ENCODE peak calls at places on chromosomes 13 and 19, in four cellular contexts. V is heart left ventricle, J is heart right ventricle, G is GM23338. Z is an unnamed sample.

GRCh38 chr13:63189712-63190111 is 1774.1 kb upstream of the PCDH20 start:
- DNase-seq in G (no peak), J (no peak), V (no peak), Z (no peak)

GRCh38 chr19:8361921-8362793 is 1.8 kb upstream of the ANGPTL4 start:
- DNase-seq in V (peak), J (peak), G (no peak), Z (no peak)

GRCh38 chr19:4707956-4708650 is 15.5 kb downstream of the DPP9 start:
- DNase-seq in V (peak), J (peak), G (no peak), Z (no peak)

GRCh38 chr19:19822148-19822429 is 539 bp upstream of the ZNF506 start:
- DNase-seq in G (no peak), J (no peak), V (no peak), Z (peak)

GRCh38 chr13:111638233-111638632 is 317.8 kb downstream of the TEX29 start:
- DNase-seq in J (no peak), V (no peak), G (no peak), Z (no peak)

GRCh38 chr13:106477303-106477702 is 58.2 kb downstream of the EFNB2 start:
- DNase-seq in J (no peak), V (no peak), G (no peak), Z (no peak)

GRCh38 chr19:4754248-4754647 is 30.6 kb upstream of the DPP9 start:
- DNase-seq in J (no peak), G (peak), V (no peak), Z (no peak)

GRCh38 chr19:40718774-40719391 is 2.0 kb downstream of the ITPKC start:
- DNase-seq in V (no peak), G (peak), J (peak), Z (peak)

GRCh38 chr19:47273313-47274070 is 1.2 kb upstream of the INAFM1 start:
- DNase-seq in V (peak), J (peak), G (peak), Z (peak)

GRCh38 chr19:18442941-18443340 is 5.0 kb upstream of the ISYNA1 start:
- DNase-seq in V (no peak), G (no peak), J (no peak), Z (no peak)

GRCh38 chr19:47623151-47623920 is 14.4 kb downstream of the BICRA start:
- DNase-seq in J (no peak), G (no peak), V (peak), Z (no peak)

GRCh38 chr19:46109876-46110275 is 14.6 kb downstream of the IGFL3 start:
- DNase-seq in J (no peak), V (no peak), G (no peak), Z (no peak)

GRCh38 chr13:49265822-49266221 is 18.1 kb downstream of the CDADC1 start:
- DNase-seq in G (no peak), J (no peak), V (no peak), Z (no peak)

GRCh38 chr13:78607409-78608253 is 4.3 kb upstream of the POU4F1 start:
- DNase-seq in J (no peak), V (no peak), G (peak), Z (no peak)

GRCh38 chr13:114226088-114226487 is 8.6 kb upstream of the CDC16 start:
- DNase-seq in V (no peak), J (no peak), G (no peak), Z (peak)

DNA sequence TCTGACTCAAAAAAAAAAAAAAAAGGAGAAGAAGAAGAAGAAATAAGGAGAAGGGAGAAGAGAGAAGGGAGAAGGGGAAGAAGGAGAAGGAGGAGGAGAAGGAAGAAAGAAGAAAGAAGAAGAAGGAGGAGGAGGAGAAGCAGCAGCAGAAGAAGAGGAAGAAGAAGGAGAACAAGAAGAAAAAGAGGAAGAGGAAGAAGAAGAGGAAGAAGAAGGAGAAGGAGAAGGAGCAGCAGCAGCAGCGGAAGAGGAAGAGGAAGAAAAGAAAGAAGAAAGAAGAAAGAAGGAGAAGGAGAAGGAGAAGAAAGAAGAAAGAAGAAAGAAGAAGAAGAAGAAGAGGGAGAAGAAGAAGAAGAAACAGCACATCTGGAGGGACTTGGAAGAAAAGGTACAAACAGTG is 4.1 kb upstream of the CNN1 start:
- DNase-seq in J (no peak), G (no peak), V (no peak), Z (no peak)
- H3K4me3 ChIP-seq in J (no peak), G (no peak), V (no peak), Z (no peak)

DNA sequence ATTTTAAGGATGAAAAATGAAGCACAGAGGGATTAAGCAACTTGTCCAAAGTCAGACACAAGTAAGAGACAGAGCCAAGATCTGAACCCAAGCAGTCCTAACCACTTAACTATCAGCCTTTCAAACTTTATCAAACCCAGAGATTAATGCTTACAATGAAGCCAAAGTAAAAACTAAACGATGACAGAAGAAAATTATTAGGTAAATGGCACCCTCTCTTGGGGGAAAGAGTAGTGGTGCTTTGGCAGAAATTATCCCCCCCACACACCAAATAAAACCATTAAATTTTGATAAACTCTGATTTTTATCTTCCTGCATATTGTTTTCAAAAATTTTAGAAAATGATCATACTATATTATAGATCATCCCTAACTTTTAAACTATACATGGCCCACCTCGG is 329.2 kb downstream of the SLC7A1 start:
- DNase-seq in G (no peak), V (no peak), J (no peak), Z (no peak)
- TF ChIP-seq CTCF in G (no peak), V (no peak), J (no peak), Z (no peak)

GRCh38 chr19:49390978-49391304 is 2.9 kb downstream of the KASH5 start:
- DNase-seq in G (no peak), J (no peak), V (no peak), Z (peak)

GRCh38 chr19:49390131-49390977 is 2.3 kb downstream of the KASH5 start:
- DNase-seq in V (no peak), J (no peak), G (no peak), Z (no peak)

GRCh38 chr19:49391581-49392399 is 3.7 kb downstream of the KASH5 start:
- DNase-seq in J (peak), G (peak), V (peak), Z (peak)

GRCh38 chr19:49389406-49389805 is 1.4 kb downstream of the KASH5 start:
- DNase-seq in J (no peak), V (no peak), G (no peak), Z (no peak)

DNA sequence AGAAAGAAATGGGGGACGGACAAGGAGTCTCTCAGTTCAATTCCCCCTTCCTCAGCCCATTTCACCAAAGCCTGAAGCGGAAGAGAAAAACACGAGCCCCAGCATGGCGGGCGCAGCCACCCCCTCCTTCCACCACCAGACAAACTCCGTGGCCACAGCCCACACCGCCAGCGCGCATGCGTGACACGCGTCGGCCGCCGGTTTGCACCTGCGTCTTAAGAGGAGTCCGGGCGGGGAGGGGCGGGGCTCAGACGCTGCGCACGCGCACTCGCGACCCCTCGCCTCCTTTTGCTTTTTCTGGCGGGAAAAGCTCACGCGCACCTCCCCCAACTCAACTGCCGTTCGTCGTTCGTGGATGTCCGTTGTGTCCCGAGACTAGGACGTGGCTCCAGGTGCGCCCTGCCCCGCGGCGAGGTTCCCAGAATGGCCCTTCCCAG is at the start of gene KASH5:
- DNase-seq in V (peak), J (peak), G (peak), Z (peak)
- H3K4me3 ChIP-seq in V (peak), J (peak), G (no peak), Z (peak)

GRCh38 chr19:15240539-15240938 is 8.3 kb upstream of the EPHX3 start:
- DNase-seq in V (no peak), G (no peak), J (no peak), Z (no peak)

GRCh38 chr19:15239337-15239949 is 7.2 kb upstream of the EPHX3 start:
- DNase-seq in V (no peak), J (no peak), G (no peak), Z (no peak)

GRCh38 chr19:15236886-15237285 is 4.6 kb upstream of the EPHX3 start:
- DNase-seq in G (no peak), J (no peak), V (no peak), Z (no peak)

GRCh38 chr19:15237759-15238638 is 5.8 kb upstream of the EPHX3 start:
- DNase-seq in G (no peak), J (no peak), V (no peak), Z (no peak)

GRCh38 chr19:15238639-15239155 is 6.4 kb upstream of the EPHX3 start:
- DNase-seq in V (no peak), G (peak), J (peak), Z (no peak)
- TF ChIP-seq CTCF in V (no peak), G (peak), J (peak), Z (no peak)

GRCh38 chr19:17092696-17093095 is 17.1 kb downstream of the MYO9B start:
- DNase-seq in V (no peak), G (no peak), J (no peak), Z (no peak)

GRCh38 chr19:17088552-17088951 is 13.0 kb downstream of the MYO9B start:
- DNase-seq in J (no peak), G (no peak), V (no peak), Z (no peak)

GRCh38 chr19:17091758-17092333 is 16.3 kb downstream of the MYO9B start:
- DNase-seq in V (peak), G (no peak), J (peak), Z (no peak)

GRCh38 chr19:17089238-17089637 is 13.7 kb downstream of the MYO9B start:
- DNase-seq in J (no peak), G (no peak), V (no peak), Z (no peak)

GRCh38 chr19:17090501-17091074 is 15.0 kb downstream of the MYO9B start:
- DNase-seq in J (no peak), V (no peak), G (no peak), Z (no peak)
- H3K4me3 ChIP-seq in J (no peak), V (no peak), G (no peak), Z (no peak)

DNA sequence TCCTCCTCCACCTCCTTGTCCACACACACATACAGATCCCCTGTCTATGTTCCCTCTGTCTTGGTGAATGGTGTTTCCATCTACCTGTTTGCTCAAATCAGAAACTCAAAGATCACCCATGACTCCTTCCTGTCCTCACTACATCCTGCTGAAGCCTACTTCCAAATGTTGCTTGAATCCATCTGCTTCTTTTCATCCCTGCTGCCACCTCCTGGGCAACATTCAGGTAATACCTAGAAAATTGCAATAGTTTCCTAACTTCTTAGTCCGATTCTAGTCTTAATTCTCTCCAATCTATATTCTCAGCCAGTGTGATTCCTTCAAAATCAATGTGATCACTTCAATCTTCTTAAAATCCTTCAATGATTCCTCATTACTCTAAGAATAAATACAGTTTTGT is 155.5 kb upstream of the STARD13 start:
- DNase-seq in V (no peak), G (peak), J (no peak), Z (peak)
- TF ChIP-seq CTCF in V (no peak), G (peak), J (no peak), Z (peak)